ENCODE peak calls at places on chromosome X, in eight cellular contexts. One of them, this sample, is unnamed. For H3K9me3, the result is how much of the 10 kb centered on the place peaks cover.

GRCh38 chrX:127578395-127578794 is 473.8 kb downstream of the ACTRT1 start:
- DNase-seq in testis: no peak
- DNase-seq in CD8-positive, alpha-beta memory T cell: no peak
- DNase-seq in Peyer's patch: no peak
- DNase-seq in suprapubic skin: no peak
- DNase-seq in pancreas: no peak
- DNase-seq in GM23248: no peak
- DNase-seq in RWPE2: no peak
- DNase-seq in this sample: no peak

GRCh38 chrX:74449322-74449936 is 28.1 kb downstream of the SLC16A2 start:
- DNase-seq in testis: no peak
- DNase-seq in CD8-positive, alpha-beta memory T cell: peak
- DNase-seq in Peyer's patch: no peak
- DNase-seq in suprapubic skin: no peak
- DNase-seq in pancreas: no peak
- DNase-seq in GM23248: peak
- DNase-seq in RWPE2: peak
- DNase-seq in this sample: peak

GRCh38 chrX:2697741-2698294 is 6.7 kb downstream of the CD99 start:
- DNase-seq in testis: no peak
- DNase-seq in CD8-positive, alpha-beta memory T cell: no peak
- DNase-seq in Peyer's patch: no peak
- DNase-seq in suprapubic skin: no peak
- DNase-seq in pancreas: no peak
- DNase-seq in GM23248: no peak
- DNase-seq in RWPE2: no peak
- DNase-seq in this sample: no peak

GRCh38 chrX:114611018-114611619 is 27.2 kb downstream of the HTR2C start:
- DNase-seq in testis: peak
- DNase-seq in CD8-positive, alpha-beta memory T cell: peak
- DNase-seq in Peyer's patch: peak
- DNase-seq in suprapubic skin: no peak
- DNase-seq in pancreas: no peak
- DNase-seq in GM23248: peak
- DNase-seq in RWPE2: no peak
- DNase-seq in this sample: no peak

GRCh38 chrX:122739770-122740169 is 444.3 kb upstream of the GRIA3 start:
- DNase-seq in testis: no peak
- DNase-seq in CD8-positive, alpha-beta memory T cell: no peak
- DNase-seq in Peyer's patch: no peak
- DNase-seq in suprapubic skin: no peak
- DNase-seq in pancreas: no peak
- DNase-seq in GM23248: peak
- DNase-seq in RWPE2: no peak
- DNase-seq in this sample: no peak

GRCh38 chrX:106510713-106511411 is 100.9 kb upstream of the RADX start:
- DNase-seq in testis: no peak
- DNase-seq in CD8-positive, alpha-beta memory T cell: no peak
- DNase-seq in Peyer's patch: no peak
- DNase-seq in suprapubic skin: no peak
- DNase-seq in pancreas: no peak
- DNase-seq in GM23248: no peak
- DNase-seq in RWPE2: no peak
- DNase-seq in this sample: no peak

GRCh38 chrX:120262781-120263719 is 12.4 kb downstream of the ZBTB33 start:
- DNase-seq in testis: no peak
- DNase-seq in CD8-positive, alpha-beta memory T cell: no peak
- DNase-seq in Peyer's patch: no peak
- DNase-seq in suprapubic skin: no peak
- DNase-seq in pancreas: no peak
- DNase-seq in GM23248: no peak
- DNase-seq in RWPE2: no peak
- DNase-seq in this sample: no peak

GRCh38 chrX:12970691-12971202 is 4.2 kb upstream of the TMSB4X start:
- DNase-seq in testis: peak
- DNase-seq in CD8-positive, alpha-beta memory T cell: peak
- DNase-seq in Peyer's patch: peak
- DNase-seq in suprapubic skin: no peak
- DNase-seq in pancreas: no peak
- DNase-seq in GM23248: peak
- DNase-seq in RWPE2: no peak
- DNase-seq in this sample: peak

GRCh38 chrX:115642895-115643530 is 82.0 kb downstream of the PLS3 start:
- DNase-seq in testis: peak
- DNase-seq in CD8-positive, alpha-beta memory T cell: peak
- DNase-seq in Peyer's patch: peak
- DNase-seq in suprapubic skin: no peak
- DNase-seq in pancreas: no peak
- DNase-seq in GM23248: peak
- DNase-seq in RWPE2: no peak
- DNase-seq in this sample: no peak

GRCh38 chrX:45557390-45557789 is 356.7 kb upstream of the DIPK2B start:
- DNase-seq in testis: no peak
- DNase-seq in CD8-positive, alpha-beta memory T cell: no peak
- DNase-seq in Peyer's patch: no peak
- DNase-seq in suprapubic skin: no peak
- DNase-seq in pancreas: no peak
- DNase-seq in GM23248: peak
- DNase-seq in RWPE2: no peak
- DNase-seq in this sample: no peak

GRCh38 chrX:100648601-100649417 is 4.8 kb downstream of the SRPX2 start:
- DNase-seq in testis: no peak
- DNase-seq in CD8-positive, alpha-beta memory T cell: no peak
- DNase-seq in Peyer's patch: no peak
- DNase-seq in suprapubic skin: no peak
- DNase-seq in pancreas: no peak
- DNase-seq in GM23248: peak
- DNase-seq in RWPE2: no peak
- DNase-seq in this sample: no peak

GRCh38 chrX:264634-265455 is 16.3 kb upstream of the PLCXD1 start:
- DNase-seq in testis: no peak
- DNase-seq in CD8-positive, alpha-beta memory T cell: no peak
- DNase-seq in Peyer's patch: no peak
- DNase-seq in suprapubic skin: no peak
- DNase-seq in pancreas: peak
- DNase-seq in GM23248: peak
- DNase-seq in RWPE2: peak
- DNase-seq in this sample: no peak

GRCh38 chrX:145881175-145881867 is 63.7 kb downstream of the SLITRK2 start:
- DNase-seq in testis: no peak
- DNase-seq in CD8-positive, alpha-beta memory T cell: no peak
- DNase-seq in Peyer's patch: no peak
- DNase-seq in suprapubic skin: no peak
- DNase-seq in pancreas: no peak
- DNase-seq in GM23248: no peak
- DNase-seq in RWPE2: no peak
- DNase-seq in this sample: no peak

GRCh38 chrX:38233891-38234807 is 13.5 kb upstream of the SRPX start:
- DNase-seq in testis: peak
- DNase-seq in CD8-positive, alpha-beta memory T cell: no peak
- DNase-seq in Peyer's patch: no peak
- DNase-seq in suprapubic skin: no peak
- DNase-seq in pancreas: no peak
- DNase-seq in GM23248: peak
- DNase-seq in RWPE2: no peak
- DNase-seq in this sample: no peak

GRCh38 chrX:149630681-149631292 is 805 bp downstream of the TMEM185A start:
- DNase-seq in testis: peak
- DNase-seq in CD8-positive, alpha-beta memory T cell: no peak
- DNase-seq in Peyer's patch: no peak
- DNase-seq in suprapubic skin: no peak
- DNase-seq in pancreas: no peak
- DNase-seq in GM23248: peak
- DNase-seq in RWPE2: no peak
- DNase-seq in this sample: no peak

GRCh38 chrX:107731831-107732502 is 43.6 kb downstream of the TSC22D3 start:
- DNase-seq in testis: peak
- DNase-seq in CD8-positive, alpha-beta memory T cell: no peak
- DNase-seq in Peyer's patch: peak
- DNase-seq in suprapubic skin: peak
- DNase-seq in pancreas: peak
- DNase-seq in GM23248: peak
- DNase-seq in RWPE2: peak
- DNase-seq in this sample: no peak

GRCh38 chrX:100316987-100317386 is 93.1 kb downstream of the PCDH19 start:
- DNase-seq in testis: no peak
- DNase-seq in CD8-positive, alpha-beta memory T cell: no peak
- DNase-seq in Peyer's patch: no peak
- DNase-seq in suprapubic skin: no peak
- DNase-seq in pancreas: no peak
- DNase-seq in GM23248: peak
- DNase-seq in RWPE2: no peak
- DNase-seq in this sample: no peak

GRCh38 chrX:29237972-29238371 is 650.7 kb downstream of the IL1RAPL1 start:
- DNase-seq in testis: no peak
- DNase-seq in CD8-positive, alpha-beta memory T cell: no peak
- DNase-seq in Peyer's patch: no peak
- DNase-seq in suprapubic skin: no peak
- DNase-seq in pancreas: no peak
- DNase-seq in GM23248: no peak
- DNase-seq in RWPE2: no peak
- DNase-seq in this sample: no peak

GRCh38 chrX:151174581-151175282 is 1.7 kb upstream of the GPR50 start:
- DNase-seq in testis: no peak
- DNase-seq in CD8-positive, alpha-beta memory T cell: no peak
- DNase-seq in Peyer's patch: no peak
- DNase-seq in suprapubic skin: no peak
- DNase-seq in pancreas: peak
- DNase-seq in GM23248: no peak
- DNase-seq in RWPE2: no peak
- DNase-seq in this sample: no peak

GRCh38 chrX:153371256-153371655 is 29.9 kb downstream of the PNMA6E start:
- DNase-seq in testis: no peak
- DNase-seq in CD8-positive, alpha-beta memory T cell: no peak
- DNase-seq in Peyer's patch: no peak
- DNase-seq in suprapubic skin: no peak
- DNase-seq in pancreas: no peak
- DNase-seq in GM23248: no peak
- DNase-seq in RWPE2: no peak
- DNase-seq in this sample: no peak

GRCh38 chrX:134712272-134712671 is 54.0 kb upstream of the PLAC1 start:
- DNase-seq in testis: no peak
- DNase-seq in CD8-positive, alpha-beta memory T cell: no peak
- DNase-seq in Peyer's patch: no peak
- DNase-seq in suprapubic skin: no peak
- DNase-seq in pancreas: no peak
- DNase-seq in GM23248: no peak
- DNase-seq in RWPE2: no peak
- DNase-seq in this sample: no peak

GRCh38 chrX:373641-374471 is 12.9 kb downstream of the PPP2R3B start:
- DNase-seq in testis: peak
- DNase-seq in CD8-positive, alpha-beta memory T cell: peak
- DNase-seq in Peyer's patch: no peak
- DNase-seq in suprapubic skin: no peak
- DNase-seq in pancreas: peak
- DNase-seq in GM23248: peak
- DNase-seq in RWPE2: peak
- DNase-seq in this sample: no peak

GRCh38 chrX:85243761-85244410 is at the start of the genes SATL1 and ZNF711:
- DNase-seq in testis: peak
- DNase-seq in CD8-positive, alpha-beta memory T cell: peak
- DNase-seq in Peyer's patch: peak
- DNase-seq in suprapubic skin: peak
- DNase-seq in pancreas: peak
- DNase-seq in GM23248: peak
- DNase-seq in RWPE2: no peak
- DNase-seq in this sample: no peak

GRCh38 chrX:72714471-72714916 is 388 bp upstream of the PHKA1 start:
- DNase-seq in testis: peak
- DNase-seq in CD8-positive, alpha-beta memory T cell: no peak
- DNase-seq in Peyer's patch: peak
- DNase-seq in suprapubic skin: peak
- DNase-seq in pancreas: peak
- DNase-seq in GM23248: peak
- DNase-seq in RWPE2: peak
- DNase-seq in this sample: no peak
- H3K4me3 ChIP-seq in testis: peak
- H3K4me3 ChIP-seq in CD8-positive, alpha-beta memory T cell: no peak
- H3K4me3 ChIP-seq in Peyer's patch: peak
- H3K4me3 ChIP-seq in suprapubic skin: peak
- H3K4me3 ChIP-seq in pancreas: peak
- H3K4me3 ChIP-seq in GM23248: peak
- H3K4me3 ChIP-seq in RWPE2: peak
- H3K4me3 ChIP-seq in this sample: peak

DNA sequence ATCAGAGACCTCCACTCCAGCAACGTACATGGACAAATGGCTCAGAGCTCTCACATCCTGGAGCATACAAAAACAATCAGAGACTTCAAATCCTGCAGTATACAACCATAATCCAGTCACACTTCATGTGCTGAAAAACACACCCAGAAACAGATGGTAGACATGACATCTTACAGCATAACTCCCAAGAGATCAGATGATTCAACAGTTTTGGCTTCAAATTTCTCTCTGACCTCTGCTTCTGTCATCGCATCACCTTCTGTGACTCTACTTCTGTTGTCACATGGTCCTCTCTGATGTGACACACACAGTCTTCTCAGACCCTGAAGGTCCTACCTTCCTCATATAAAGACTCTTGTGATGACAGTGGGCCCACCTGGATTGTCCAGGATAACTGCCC is 18.5 kb downstream of the SUV39H1 start:
- DNase-seq in testis: no peak
- DNase-seq in CD8-positive, alpha-beta memory T cell: no peak
- DNase-seq in Peyer's patch: no peak
- DNase-seq in suprapubic skin: no peak
- DNase-seq in pancreas: no peak
- DNase-seq in GM23248: peak
- DNase-seq in RWPE2: no peak
- DNase-seq in this sample: no peak
- H3K9me3 ChIP-seq in testis: under half
- H3K9me3 ChIP-seq in CD8-positive, alpha-beta memory T cell: under half
- H3K9me3 ChIP-seq in Peyer's patch: under half
- H3K9me3 ChIP-seq in suprapubic skin: under half
- H3K9me3 ChIP-seq in pancreas: under half
- H3K9me3 ChIP-seq in GM23248: under half
- H3K9me3 ChIP-seq in RWPE2: under half
- H3K9me3 ChIP-seq in this sample: under half

GRCh38 chrX:63784902-63785692 is at the start of gene ARHGEF9:
- DNase-seq in testis: peak
- DNase-seq in CD8-positive, alpha-beta memory T cell: no peak
- DNase-seq in Peyer's patch: peak
- DNase-seq in suprapubic skin: no peak
- DNase-seq in pancreas: peak
- DNase-seq in GM23248: peak
- DNase-seq in RWPE2: no peak
- DNase-seq in this sample: no peak
- H3K27ac ChIP-seq in testis: no peak
- H3K27ac ChIP-seq in CD8-positive, alpha-beta memory T cell: no peak
- H3K27ac ChIP-seq in Peyer's patch: peak
- H3K27ac ChIP-seq in suprapubic skin: no peak
- H3K27ac ChIP-seq in pancreas: no peak
- H3K27ac ChIP-seq in GM23248: no peak
- H3K27ac ChIP-seq in RWPE2: no peak
- H3K27ac ChIP-seq in this sample: no peak

DNA sequence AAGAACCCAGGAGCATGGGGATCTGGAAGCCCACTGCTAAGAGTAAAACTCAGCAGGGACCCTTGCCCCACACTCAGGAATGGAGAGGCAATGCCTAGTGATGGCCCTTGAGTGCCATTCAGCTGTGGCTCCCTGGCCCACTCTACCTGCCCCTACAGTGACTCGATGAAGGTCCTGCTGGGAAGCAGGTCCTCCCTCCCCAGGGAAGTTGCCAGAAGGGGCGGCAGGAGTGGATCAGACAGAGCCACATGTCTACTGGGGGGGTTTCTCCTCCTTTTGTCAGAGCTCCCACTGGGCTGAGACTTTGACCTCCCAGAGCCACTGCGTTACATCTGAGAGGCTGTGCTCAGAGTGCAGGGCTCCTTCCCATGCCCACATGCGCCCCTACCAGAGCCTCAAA is 1.2 kb downstream of the SLC10A3 start:
- DNase-seq in testis: no peak
- DNase-seq in CD8-positive, alpha-beta memory T cell: no peak
- DNase-seq in Peyer's patch: no peak
- DNase-seq in suprapubic skin: no peak
- DNase-seq in pancreas: no peak
- DNase-seq in GM23248: no peak
- DNase-seq in RWPE2: no peak
- DNase-seq in this sample: no peak
- H3K4me3 ChIP-seq in testis: no peak
- H3K4me3 ChIP-seq in CD8-positive, alpha-beta memory T cell: peak
- H3K4me3 ChIP-seq in Peyer's patch: peak
- H3K4me3 ChIP-seq in suprapubic skin: peak
- H3K4me3 ChIP-seq in pancreas: no peak
- H3K4me3 ChIP-seq in GM23248: peak
- H3K4me3 ChIP-seq in RWPE2: peak
- H3K4me3 ChIP-seq in this sample: peak

This sample was measured in effector memory CD4-positive, alpha-beta T cell.